ENCODE peak calls at places on chromosomes 2 and 18, in seven cellular contexts. M is fibroblast of lung, R is PC-9, C is K562, F is keratinocyte, P is mesenchymal stem cell, V is neural progenitor cell. J is an unnamed sample. For H3K4me1, the result is how much of the 10 kb centered on the place peaks cover.

GRCh38 chr2:58289029-58289428 is 47.9 kb upstream of the FANCL start:
- DNase-seq in P (no peak), R (no peak), F (peak), C (no peak), M (peak), V (no peak), J (no peak)

GRCh38 chr18:61368001-61368400 is 34.8 kb downstream of the CDH20 start:
- DNase-seq in R (no peak), P (no peak), V (no peak), C (no peak), M (no peak), F (no peak), J (no peak)

GRCh38 chr2:16537347-16537746 is 128.3 kb downstream of the CYRIA start:
- DNase-seq in C (no peak), P (no peak), F (peak), V (no peak), M (peak), R (peak), J (peak)

GRCh38 chr2:54483426-54483825 is 27.3 kb downstream of the SPTBN1 start:
- DNase-seq in F (no peak), R (peak), C (no peak), P (peak), M (peak), V (no peak), J (no peak)

GRCh38 chr2:152562208-152562884 is 154.9 kb downstream of the PRPF40A start:
- DNase-seq in M (no peak), C (no peak), P (no peak), F (no peak), R (no peak), V (no peak), J (no peak)

GRCh38 chr2:12120281-12121150 is 374.1 kb downstream of the LPIN1 start:
- DNase-seq in P (peak), F (no peak), C (no peak), M (peak), V (no peak), R (peak), J (no peak)

GRCh38 chr2:85589982-85590791 is 5.4 kb upstream of the RNF181 start:
- DNase-seq in F (no peak), M (peak), P (peak), V (no peak), C (no peak), R (no peak), J (no peak)

GRCh38 chr2:157625311-157625710 is 3.4 kb downstream of the ACVR1C start:
- DNase-seq in R (no peak), V (no peak), P (peak), M (no peak), C (no peak), F (no peak), J (no peak)

GRCh38 chr2:178756843-178757242 is 50.4 kb downstream of the TTN start:
- DNase-seq in P (peak), M (peak), F (no peak), R (no peak), V (no peak), C (no peak), J (peak)

GRCh38 chr2:174570325-174570958 is 27.2 kb downstream of the WIPF1 start:
- DNase-seq in C (no peak), R (no peak), V (no peak), P (no peak), M (no peak), F (no peak), J (peak)

GRCh38 chr2:25201265-25201664 is 32.9 kb upstream of the POMC start:
- DNase-seq in M (no peak), C (peak), F (no peak), R (no peak), V (peak), P (no peak), J (no peak)

DNA sequence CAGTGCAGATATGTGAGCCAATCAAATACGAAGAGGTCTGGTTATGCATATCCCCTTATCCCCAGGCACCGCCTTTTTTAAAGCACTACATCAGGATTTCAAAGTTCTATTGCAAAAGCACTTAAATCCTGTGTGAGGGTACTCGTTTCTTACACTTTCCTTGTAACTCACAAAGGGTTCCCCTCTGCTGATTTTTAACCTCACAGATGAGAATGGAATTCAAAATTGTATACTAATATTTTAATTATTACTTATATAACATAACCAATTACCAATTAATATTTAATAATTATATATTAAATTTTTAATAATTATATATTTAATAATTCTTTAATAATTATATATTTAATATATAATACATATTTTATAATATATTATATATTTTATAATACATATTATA is 126.2 kb upstream of the MAPRE2 start:
- DNase-seq in M (no peak), V (no peak), P (no peak), F (no peak), C (no peak), R (no peak), J (no peak)
- H3K4me1 ChIP-seq in M (under half), V (under half), P (under half), F (under half), C (under half), R (under half), J (under half)

GRCh38 chr2:43090317-43090716 is 136.1 kb downstream of the ZFP36L2 start:
- DNase-seq in P (no peak), V (no peak), R (no peak), C (no peak), F (no peak), M (peak), J (no peak)

GRCh38 chr2:43084699-43085091 is 141.7 kb downstream of the ZFP36L2 start:
- DNase-seq in F (no peak), M (peak), P (peak), V (no peak), R (no peak), C (no peak), J (no peak)

GRCh38 chr2:43086451-43087221 is 139.8 kb downstream of the ZFP36L2 start:
- DNase-seq in V (peak), C (no peak), F (peak), M (peak), P (peak), R (peak), J (peak)

GRCh38 chr2:43088148-43089073 is 138.0 kb downstream of the ZFP36L2 start:
- DNase-seq in R (peak), F (no peak), M (peak), V (no peak), C (no peak), P (peak), J (peak)

GRCh38 chr2:43087413-43087812 is 139.0 kb downstream of the ZFP36L2 start:
- DNase-seq in R (no peak), V (no peak), M (no peak), F (no peak), C (no peak), P (no peak), J (peak)
- H3K27ac ChIP-seq in R (peak), V (no peak), M (peak), F (peak), C (no peak), P (peak), J (no peak)

DNA sequence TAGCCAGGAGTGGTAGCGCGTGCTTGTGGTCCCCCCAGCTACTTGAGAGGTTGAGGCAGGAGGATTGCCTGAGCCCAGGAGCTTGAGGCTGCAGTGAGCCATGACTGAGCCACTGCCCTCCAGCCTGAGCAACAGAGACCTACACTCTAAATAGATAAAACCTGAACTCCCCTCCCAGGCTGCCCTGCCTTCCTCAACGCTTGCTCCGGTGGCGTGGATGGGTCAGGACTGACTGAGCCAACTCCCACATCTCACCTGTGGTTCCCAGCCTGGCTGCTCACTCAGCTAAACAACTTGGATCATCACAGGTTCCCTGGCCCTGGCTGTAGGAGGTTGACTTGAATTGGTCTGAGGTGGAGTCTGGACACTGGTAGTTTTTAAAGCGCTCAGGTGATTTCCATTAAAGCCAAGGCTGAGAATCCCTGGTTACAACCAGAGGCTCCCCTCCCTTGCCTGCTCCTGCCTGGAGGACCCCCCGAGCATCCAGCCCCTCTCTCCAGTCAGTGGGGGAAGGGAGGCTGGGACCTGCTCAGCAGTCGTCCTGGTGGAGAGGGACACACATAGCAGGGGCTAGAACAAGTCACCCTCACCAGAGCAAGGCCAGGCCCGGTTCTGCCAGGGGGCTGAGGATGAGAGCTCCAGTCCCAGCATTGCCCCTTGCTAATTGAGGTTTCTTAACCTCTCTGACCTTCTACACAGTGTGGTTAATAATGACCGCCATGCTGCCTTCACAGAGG is 47.0 kb upstream of the TAF1B start:
- DNase-seq in F (no peak), P (peak), C (no peak), V (peak), M (no peak), R (no peak), J (no peak)
- H3K4me2 ChIP-seq in F (no peak), P (no peak), C (no peak), V (no peak), M (no peak), R (no peak), J (no peak)

GRCh38 chr18:51037230-51037629 is 7.2 kb downstream of the SMAD4 start:
- DNase-seq in P (no peak), M (no peak), C (no peak), F (no peak), R (no peak), V (no peak), J (no peak)
- H3K4me1 ChIP-seq in P (under half), M (under half), C (under half), F (under half), R (under half), V (under half), J (under half)

GRCh38 chr18:9831046-9831722 is 54.6 kb upstream of the TXNDC2 start:
- DNase-seq in R (no peak), F (no peak), C (no peak), P (no peak), V (no peak), M (no peak), J (no peak)
- H3K27ac ChIP-seq in R (no peak), F (no peak), C (no peak), P (no peak), V (no peak), M (no peak), J (no peak)

GRCh38 chr2:188307850-188308283 is 16.2 kb downstream of the GULP1 start:
- DNase-seq in V (no peak), R (no peak), M (no peak), P (no peak), C (no peak), F (no peak), J (no peak)
- H3K4me2 ChIP-seq in V (no peak), R (no peak), M (no peak), P (no peak), C (no peak), F (no peak), J (no peak)

DNA sequence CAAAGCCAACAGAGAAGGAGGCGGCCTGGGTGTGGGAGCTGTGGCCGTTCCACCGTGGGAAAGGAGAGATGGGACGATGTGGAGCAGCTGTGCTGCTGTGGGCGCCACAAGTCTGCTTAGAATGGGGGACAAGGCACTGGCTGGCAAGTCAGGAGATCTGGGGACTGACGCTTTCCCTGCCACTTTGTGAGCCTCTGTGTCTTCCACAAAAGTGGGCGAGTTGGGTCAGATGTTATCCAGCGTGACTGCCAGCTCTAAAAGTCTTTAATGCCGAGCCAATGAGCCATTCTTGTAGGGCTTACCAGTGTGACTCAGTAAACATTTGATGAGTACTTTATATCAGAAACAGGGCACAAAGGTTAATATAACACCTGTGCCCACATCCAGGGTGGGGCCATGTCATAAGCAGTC is 113.6 kb upstream of the MGAT5 start:
- DNase-seq in F (peak), C (no peak), R (peak), V (no peak), P (no peak), M (no peak), J (no peak)
- H3K4me1 ChIP-seq in F (half or more), C (under half), R (under half), V (under half), P (under half), M (under half), J (under half)

DNA sequence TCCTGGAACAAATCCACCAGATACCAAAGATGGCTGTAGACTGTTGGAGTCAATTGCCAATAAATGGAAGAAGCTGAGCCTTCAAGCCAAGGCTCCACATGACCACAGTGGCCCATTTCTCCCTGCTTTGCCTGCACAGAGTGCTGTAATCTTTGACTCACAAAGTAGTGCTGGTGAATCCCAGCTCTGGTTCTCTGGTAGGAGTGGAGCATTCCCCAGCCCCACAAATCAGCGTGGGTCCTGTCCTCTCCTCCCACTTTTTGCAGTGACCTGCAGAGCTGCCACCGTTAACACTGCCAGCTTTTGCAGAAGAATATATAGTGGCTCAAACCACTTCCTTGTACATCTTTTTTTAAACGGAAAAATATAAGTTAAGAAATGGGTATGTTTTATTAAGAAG is 93.9 kb downstream of the MGAT5 start:
- DNase-seq in P (peak), F (no peak), R (no peak), C (no peak), M (peak), V (no peak), J (no peak)
- H3K27ac ChIP-seq in P (peak), F (no peak), R (no peak), C (no peak), M (no peak), V (no peak), J (no peak)

J was measured in trophoblast cell.